ENCODE peak calls at places on chromosomes 6 and 20, in five cellular contexts. Q, Z, M, S and T are unnamed samples.

GRCh38 chr6:22149501-22150490 is 147.0 kb downstream of the PRL start:
- DNase-seq in M (no peak), S (no peak), Z (no peak), Q (no peak), T (no peak)

GRCh38 chr20:24598346-24598745 is 128.9 kb downstream of the SYNDIG1 start:
- DNase-seq in S (no peak), M (no peak), Q (no peak), Z (no peak), T (no peak)

GRCh38 chr6:5146396-5146795 is 61.3 kb downstream of the PPP1R3G start:
- DNase-seq in M (no peak), S (no peak), Q (no peak), Z (no peak), T (no peak)

GRCh38 chr6:86251106-86251505 is 608.4 kb upstream of the SYNCRIP start:
- DNase-seq in M (no peak), Q (no peak), Z (no peak), S (no peak), T (no peak)

GRCh38 chr20:10699941-10700340 is 26.1 kb upstream of the JAG1 start:
- DNase-seq in M (no peak), Z (no peak), S (peak; percentile 61), Q (no peak), T (no peak)

GRCh38 chr20:6416371-6416770 is 293.5 kb upstream of the FERMT1 start:
- DNase-seq in Z (no peak), Q (no peak), M (no peak), S (no peak), T (no peak)

GRCh38 chr6:158086706-158087518 is 81.2 kb downstream of the SERAC1 start:
- DNase-seq in M (no peak), Z (no peak), Q (no peak), S (no peak), T (no peak)

GRCh38 chr20:4490595-4491280 is 231.0 kb upstream of the PRND start:
- DNase-seq in Z (no peak), Q (no peak), S (no peak), M (no peak), T (no peak)

GRCh38 chr6:43935921-43936320 is 165.9 kb downstream of the VEGFA start:
- DNase-seq in Z (no peak), S (no peak), Q (no peak), M (no peak), T (no peak)

GRCh38 chr6:164928366-164929154 is 380.8 kb downstream of the C6orf118 start:
- DNase-seq in M (no peak), Q (no peak), S (no peak), Z (no peak), T (no peak)

GRCh38 chr6:17768388-17768787 is 61.7 kb upstream of the NUP153 start:
- DNase-seq in Q (no peak), Z (no peak), M (no peak), S (no peak), T (no peak)

GRCh38 chr20:62897666-62898065 is 28.6 kb downstream of the DIDO1 start:
- DNase-seq in S (no peak), Z (no peak), M (no peak), Q (no peak), T (no peak)

GRCh38 chr6:118667988-118668387 is 16.6 kb upstream of the CEP85L start:
- DNase-seq in Z (no peak), Q (no peak), S (no peak), M (no peak), T (no peak)

GRCh38 chr6:14310955-14311354 is 193.4 kb downstream of the CD83 start:
- DNase-seq in Z (no peak), M (no peak), Q (no peak), S (no peak), T (no peak)